ENCODE peak calls at places on chromosomes 6 and 20, in four cellular contexts. N is GM12878, Z is K562, W is SK-N-SH. U is an unnamed sample.
A peak's percentile ranks its signal among the peaks of the same experiment; 100 is the strongest.

GRCh38 chr6:37243816-37244370 is 13.7 kb upstream of the TBC1D22B start:
- DNase-seq in N (no peak), W (no peak), Z (peak; percentile 35), U (no peak)

GRCh38 chr6:84151669-84152068 is 75.8 kb downstream of the CEP162 start:
- DNase-seq in W (no peak), Z (no peak), N (no peak), U (no peak)

GRCh38 chr20:64192406-64192805 is 28.2 kb downstream of the MYT1 start:
- DNase-seq in N (no peak), W (no peak), Z (no peak), U (no peak)

GRCh38 chr20:57501461-57502330 is 23.2 kb downstream of the CTCFL start:
- DNase-seq in W (no peak), N (no peak), Z (no peak), U (no peak)

GRCh38 chr20:11917663-11918062 is at the start of gene BTBD3:
- DNase-seq in N (no peak), Z (no peak), W (peak; percentile 39), U (peak; percentile 79)

GRCh38 chr6:97850458-97851218 is 567.6 kb upstream of the MMS22L start:
- DNase-seq in Z (no peak), N (no peak), W (no peak), U (no peak)

GRCh38 chr6:168192901-168193815 is 114.1 kb upstream of the FRMD1 start:
- DNase-seq in N (no peak), W (peak; percentile 27), Z (no peak), U (no peak)

GRCh38 chr6:133749427-133749826 is 139.5 kb upstream of the TCF21 start:
- DNase-seq in N (no peak), Z (no peak), W (no peak), U (no peak)

GRCh38 chr6:53831956-53832660 is 37.3 kb downstream of the LRRC1 start:
- DNase-seq in W (no peak), N (no peak), Z (no peak), U (no peak)

GRCh38 chr6:31640612-31641011 is 11.8 kb downstream of the BAG6 start:
- DNase-seq in W (no peak), N (no peak), Z (no peak), U (no peak)

GRCh38 chr6:68343901-68344300 is 291.2 kb upstream of the ADGRB3 start:
- DNase-seq in N (no peak), Z (peak; percentile 67), W (peak; percentile 5), U (peak; percentile 0)

GRCh38 chr6:28347119-28347518 is 2.6 kb upstream of the ZKSCAN3 start:
- DNase-seq in N (no peak), Z (no peak), W (no peak), U (no peak)

GRCh38 chr6:116278478-116278822 is 1.3 kb downstream of the TSPYL1 start:
- DNase-seq in N (no peak), Z (no peak), W (no peak), U (no peak)

GRCh38 chr20:44662256-44662655 is 10.8 kb upstream of the ADA start:
- DNase-seq in W (no peak), N (no peak), Z (no peak), U (no peak)

GRCh38 chr6:32852844-32853540 is 512 bp downstream of the TAP1 start:
- DNase-seq in W (peak; percentile 52), Z (no peak), N (no peak), U (peak; percentile 18)

GRCh38 chr20:1209447-1210387 is 6.5 kb downstream of the C20orf202 start:
- DNase-seq in Z (no peak), W (no peak), N (no peak), U (peak; percentile 28)

GRCh38 chr20:44644384-44645131 is 6.9 kb downstream of the ADA start:
- DNase-seq in N (peak; percentile 70), Z (no peak), W (no peak), U (no peak)

GRCh38 chr20:37179671-37180524 is 550 bp upstream of the MROH8 start:
- DNase-seq in Z (no peak), W (no peak), N (no peak), U (peak; percentile 85)

DNA sequence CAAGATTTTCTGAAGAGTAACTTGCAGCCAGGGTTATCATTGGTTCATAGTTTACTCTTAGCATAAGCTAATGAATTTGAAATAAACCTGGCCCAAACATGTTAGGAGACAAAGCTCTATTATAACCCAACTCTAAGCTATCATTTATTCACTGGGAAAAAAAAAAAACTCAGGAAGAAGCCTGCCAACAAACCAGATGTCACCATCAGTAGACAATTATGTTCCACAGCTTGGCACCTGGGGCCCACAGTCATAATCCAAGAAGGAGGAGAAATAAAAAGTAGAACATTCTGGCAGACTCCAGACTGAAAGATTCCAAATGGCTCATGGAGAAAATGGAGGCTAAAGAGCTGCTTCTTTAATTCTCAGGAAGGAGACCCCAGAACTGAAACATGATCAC is 100.0 kb upstream of the CNR1 start:
- DNase-seq in Z (no peak), N (no peak), W (no peak), U (no peak)
- TF ChIP-seq RCOR1 in Z (no peak), N (no peak), W (no peak), U (no peak)

GRCh38 chr20:50070361-50070760 is 42.6 kb downstream of the UBE2V1 start:
- DNase-seq in Z (no peak), W (no peak), N (no peak), U (no peak)

GRCh38 chr20:50073500-50073899 is 39.5 kb downstream of the UBE2V1 start:
- DNase-seq in W (no peak), N (no peak), Z (no peak), U (no peak)

GRCh38 chr20:50067461-50067860 is 45.5 kb downstream of the UBE2V1 start:
- DNase-seq in N (no peak), Z (no peak), W (no peak), U (no peak)

GRCh38 chr20:50068041-50068651 is 44.8 kb downstream of the UBE2V1 start:
- DNase-seq in N (no peak), W (peak; percentile 22), Z (no peak), U (no peak)

GRCh38 chr20:50071039-50071888 is 41.7 kb downstream of the UBE2V1 start:
- DNase-seq in N (no peak), Z (peak; percentile 92), W (peak; percentile 96), U (peak; percentile 63)
- H3K9ac ChIP-seq in N (peak overlapping the region; percentile 44), Z (peak overlapping the region; percentile 82), W (peak overlapping the region; percentile 51), U (peak overlapping the region; percentile 68)

GRCh38 chr20:25281541-25281991 is 33.7 kb downstream of the PYGB start:
- DNase-seq in W (no peak), Z (no peak), N (peak; percentile 64), U (no peak)
- H3K27ac ChIP-seq in W (no peak overlapping the region), Z (no peak overlapping the region), N (peak overlapping the region; percentile 50), U (no peak overlapping the region)

GRCh38 chr20:32053648-32054047 is 1.6 kb downstream of the HCK start:
- DNase-seq in N (no peak), Z (no peak), W (no peak), U (no peak)
- TF ChIP-seq RCOR1 in N (no peak), Z (no peak), W (no peak), U (no peak)

GRCh38 chr6:146542881-146543210 is 787 bp upstream of the RAB32 start:
- DNase-seq in Z (no peak), W (no peak), N (no peak), U (peak; percentile 9)
- H3K9ac ChIP-seq in Z (peak overlapping the region; percentile 93), W (peak overlapping the region; percentile 61), N (no peak overlapping the region), U (peak overlapping the region; percentile 72)

GRCh38 chr6:41559655-41560439 is 13.7 kb downstream of the FOXP4 start:
- DNase-seq in Z (no peak), W (no peak), N (no peak), U (no peak)
- H3K27ac ChIP-seq in Z (no peak overlapping the region), W (no peak overlapping the region), N (no peak overlapping the region), U (no peak overlapping the region)

U was measured in IMR-90.